ENCODE peak calls at places on chromosomes 13 and 19, in five cellular contexts. V is GM12878, E is H1, U is K562, O is HepG2. X is an unnamed sample.

GRCh38 chr13:20401958-20402856 is 123.5 kb downstream of the CRYL1 start:
- DNase-seq in E (no peak), U (no peak), O (no peak), V (no peak), X (no peak)

GRCh38 chr13:95710313-95710712 is 33.4 kb downstream of the DNAJC3 start:
- DNase-seq in O (no peak), V (no peak), E (no peak), U (no peak), X (no peak)

GRCh38 chr19:35754365-35755139 is 2.3 kb downstream of the HSPB6 start:
- DNase-seq in E (no peak), O (no peak), V (no peak), U (no peak), X (no peak)

GRCh38 chr19:18593367-18594095 is 4.9 kb downstream of the REX1BD start:
- DNase-seq in E (no peak), V (no peak), O (no peak), U (peak), X (peak)

GRCh38 chr19:28493881-28494280 is 719.1 kb downstream of the UQCRFS1 start:
- DNase-seq in O (no peak), E (no peak), U (no peak), V (no peak), X (no peak)

GRCh38 chr13:40599146-40599545 is 67.3 kb downstream of the FOXO1 start:
- DNase-seq in E (no peak), O (no peak), V (no peak), U (no peak), X (no peak)

GRCh38 chr19:17902701-17903100 is 30.1 kb upstream of the CCDC124 start:
- DNase-seq in O (no peak), E (no peak), V (no peak), U (no peak), X (no peak)

GRCh38 chr19:18657590-18658365 is 20.9 kb downstream of the KLHL26 start:
- DNase-seq in E (no peak), O (no peak), U (peak), V (no peak), X (peak)

GRCh38 chr19:17160908-17161307 is 54.2 kb upstream of the USE1 start:
- DNase-seq in E (no peak), O (no peak), U (no peak), V (no peak), X (no peak)

GRCh38 chr19:40721140-40721486 is 4.2 kb downstream of the ITPKC start:
- DNase-seq in E (no peak), U (no peak), O (no peak), V (no peak), X (no peak)

GRCh38 chr13:83622422-83622784 is 259.9 kb downstream of the SLITRK1 start:
- DNase-seq in E (no peak), O (no peak), V (no peak), U (no peak), X (no peak)

GRCh38 chr13:40221460-40222201 is 444.8 kb downstream of the FOXO1 start:
- DNase-seq in O (peak), V (no peak), E (no peak), U (no peak), X (no peak)

GRCh38 chr13:66159526-66159925 is 1070.6 kb downstream of the PCDH9 start:
- DNase-seq in E (no peak), U (no peak), V (no peak), O (no peak), X (no peak)

GRCh38 chr13:84651288-84651687 is 769.0 kb upstream of the SLITRK1 start:
- DNase-seq in U (no peak), V (no peak), E (no peak), O (peak), X (no peak)

GRCh38 chr19:17952041-17952976 is 14.6 kb upstream of the KCNN1 start:
- DNase-seq in U (peak), O (no peak), E (peak), V (no peak), X (peak)

GRCh38 chr19:1756264-1756663 is 3.0 kb downstream of the ONECUT3 start:
- DNase-seq in V (no peak), E (no peak), U (no peak), O (no peak), X (no peak)

GRCh38 chr19:30528919-30529318 is 156.7 kb downstream of the ZNF536 start:
- DNase-seq in E (no peak), O (no peak), V (no peak), U (no peak), X (no peak)

GRCh38 chr13:69485991-69486592 is 621.5 kb upstream of the ATXN8OS start:
- DNase-seq in U (no peak), E (no peak), V (no peak), O (no peak), X (no peak)

GRCh38 chr13:44403720-44404063 is 30.1 kb downstream of the SERP2 start:
- DNase-seq in E (no peak), O (no peak), U (no peak), V (no peak), X (no peak)

GRCh38 chr13:42760949-42761348 is 20.4 kb upstream of the FAM216B start:
- DNase-seq in V (no peak), U (no peak), O (no peak), E (no peak), X (no peak)

GRCh38 chr19:35048911-35049411 is 7.4 kb downstream of the HPN start:
- DNase-seq in O (no peak), U (no peak), E (no peak), V (no peak), X (no peak)

GRCh38 chr13:42720116-42720857 is 61.1 kb upstream of the FAM216B start:
- DNase-seq in E (no peak), U (no peak), V (peak), O (peak), X (no peak)

GRCh38 chr19:7926727-7927604 is 1.0 kb upstream of the CTXN1 start:
- DNase-seq in O (no peak), E (no peak), U (no peak), V (no peak), X (peak)

GRCh38 chr19:49689133-49690072 is at the start of gene ADM5:
- DNase-seq in U (no peak), V (no peak), E (peak), O (no peak), X (peak)

GRCh38 chr13:25922373-25922772 is 129.4 kb downstream of the SHISA2 start:
- DNase-seq in V (no peak), E (no peak), U (no peak), O (no peak), X (no peak)

GRCh38 chr13:27839809-27840467 is 47.7 kb downstream of the GSX1 start:
- DNase-seq in O (no peak), E (no peak), U (no peak), V (no peak), X (no peak)

GRCh38 chr13:23679214-23679613 is 109.0 kb downstream of the TNFRSF19 start:
- DNase-seq in E (no peak), O (no peak), V (no peak), U (no peak), X (no peak)

GRCh38 chr13:45575146-45575829 is 40.3 kb downstream of the ERICH6B start:
- DNase-seq in O (no peak), E (no peak), U (no peak), V (no peak), X (no peak)

GRCh38 chr13:28494537-28494860 is 429 bp downstream of the FLT1 start:
- DNase-seq in V (no peak), O (no peak), U (no peak), E (no peak), X (no peak)

GRCh38 chr19:47726467-47726866 is 13.2 kb downstream of the EHD2 start:
- DNase-seq in U (no peak), E (no peak), O (no peak), V (no peak), X (no peak)

GRCh38 chr13:65593298-65593874 is 1636.8 kb downstream of the PCDH9 start:
- DNase-seq in E (no peak), U (no peak), O (no peak), V (no peak), X (no peak)

GRCh38 chr13:93603043-93603442 is 376.4 kb downstream of the GPC6 start:
- DNase-seq in V (no peak), U (no peak), O (no peak), E (no peak), X (no peak)

GRCh38 chr13:109816112-109816978 is 30.0 kb upstream of the IRS2 start:
- DNase-seq in V (no peak), U (no peak), E (no peak), O (no peak), X (no peak)

GRCh38 chr19:1374250-1374577 is 9.5 kb upstream of the NDUFS7 start:
- DNase-seq in V (no peak), O (peak), E (no peak), U (no peak), X (no peak)

DNA sequence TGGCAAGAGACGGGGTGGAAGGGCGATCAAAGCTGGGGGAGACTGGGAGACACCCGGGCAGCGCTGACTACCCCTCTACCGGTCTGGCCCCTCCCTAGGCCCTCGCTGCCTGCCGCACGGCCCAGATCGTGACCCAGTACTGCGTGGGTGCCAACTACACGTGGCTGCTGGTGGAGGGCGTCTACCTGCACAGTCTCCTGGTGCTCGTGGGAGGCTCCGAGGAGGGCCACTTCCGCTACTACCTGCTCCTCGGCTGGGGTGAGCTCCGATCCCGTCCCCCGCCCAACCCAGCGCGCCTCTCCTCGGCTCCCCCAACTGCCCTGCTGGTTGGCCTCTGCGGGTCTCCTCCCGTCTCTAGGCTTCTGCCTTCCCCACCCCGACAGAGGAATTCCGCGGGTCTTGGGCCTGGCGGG is 8.8 kb downstream of the GIPR start:
- DNase-seq in U (no peak), V (no peak), O (no peak), E (peak), X (no peak)
- TF ChIP-seq CHD2 in U (no peak), V (no peak), O (no peak), E (no peak), X (no peak)

GRCh38 chr13:73602295-73602694 is 531.9 kb downstream of the KLF12 start:
- DNase-seq in U (no peak), O (peak), V (no peak), E (no peak), X (no peak)

GRCh38 chr13:73601708-73602107 is 532.5 kb downstream of the KLF12 start:
- DNase-seq in U (no peak), V (no peak), O (no peak), E (no peak), X (no peak)

GRCh38 chr13:73599232-73600128 is 534.7 kb downstream of the KLF12 start:
- DNase-seq in V (no peak), U (no peak), E (no peak), O (no peak), X (no peak)

GRCh38 chr13:73596382-73596781 is 537.6 kb downstream of the KLF5 start:
- DNase-seq in E (no peak), V (no peak), U (no peak), O (no peak), X (no peak)

DNA sequence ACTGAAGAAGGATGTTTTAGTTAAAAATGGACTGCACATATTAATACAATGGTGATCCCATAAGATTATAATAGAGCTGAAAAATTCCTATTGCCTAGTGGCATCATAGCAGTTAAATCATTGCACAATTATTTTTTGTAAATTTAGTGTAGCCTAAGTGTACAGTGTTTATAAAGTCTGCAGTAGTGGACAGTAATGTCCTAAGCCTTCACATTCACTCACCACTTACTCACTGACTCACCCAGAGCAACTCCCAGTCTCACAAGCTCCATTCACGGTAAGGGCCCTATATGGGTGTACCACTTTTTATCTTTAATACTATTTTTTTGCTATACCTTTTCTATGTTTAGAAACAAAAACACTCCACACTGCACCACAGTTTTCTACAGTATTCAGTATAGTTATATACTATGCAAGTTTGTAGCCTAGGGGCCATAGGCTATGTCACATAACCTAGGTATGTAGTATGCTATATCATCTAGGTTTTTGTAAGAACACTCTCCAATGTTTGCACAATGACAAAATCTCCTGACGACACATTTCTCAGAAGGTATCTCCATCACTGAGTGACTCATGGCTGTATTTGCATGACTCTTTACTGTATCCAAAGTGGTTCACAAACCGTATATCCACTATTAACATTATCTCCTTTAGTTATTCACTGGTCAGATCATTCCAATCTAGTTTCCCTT is 536.0 kb downstream of the KLF12 start:
- DNase-seq in E (no peak), V (no peak), U (no peak), O (no peak), X (no peak)
- TF ChIP-seq SIN3A in E (no peak), V (no peak), U (no peak), O (no peak), X (no peak)

GRCh38 chr19:42246143-42246868 is 3.9 kb upstream of the GSK3A start:
- DNase-seq in E (peak), O (no peak), V (no peak), U (peak), X (peak)
- TF ChIP-seq CHD2 in E (no peak), O (no peak), V (no peak), U (no peak), X (no peak)

DNA sequence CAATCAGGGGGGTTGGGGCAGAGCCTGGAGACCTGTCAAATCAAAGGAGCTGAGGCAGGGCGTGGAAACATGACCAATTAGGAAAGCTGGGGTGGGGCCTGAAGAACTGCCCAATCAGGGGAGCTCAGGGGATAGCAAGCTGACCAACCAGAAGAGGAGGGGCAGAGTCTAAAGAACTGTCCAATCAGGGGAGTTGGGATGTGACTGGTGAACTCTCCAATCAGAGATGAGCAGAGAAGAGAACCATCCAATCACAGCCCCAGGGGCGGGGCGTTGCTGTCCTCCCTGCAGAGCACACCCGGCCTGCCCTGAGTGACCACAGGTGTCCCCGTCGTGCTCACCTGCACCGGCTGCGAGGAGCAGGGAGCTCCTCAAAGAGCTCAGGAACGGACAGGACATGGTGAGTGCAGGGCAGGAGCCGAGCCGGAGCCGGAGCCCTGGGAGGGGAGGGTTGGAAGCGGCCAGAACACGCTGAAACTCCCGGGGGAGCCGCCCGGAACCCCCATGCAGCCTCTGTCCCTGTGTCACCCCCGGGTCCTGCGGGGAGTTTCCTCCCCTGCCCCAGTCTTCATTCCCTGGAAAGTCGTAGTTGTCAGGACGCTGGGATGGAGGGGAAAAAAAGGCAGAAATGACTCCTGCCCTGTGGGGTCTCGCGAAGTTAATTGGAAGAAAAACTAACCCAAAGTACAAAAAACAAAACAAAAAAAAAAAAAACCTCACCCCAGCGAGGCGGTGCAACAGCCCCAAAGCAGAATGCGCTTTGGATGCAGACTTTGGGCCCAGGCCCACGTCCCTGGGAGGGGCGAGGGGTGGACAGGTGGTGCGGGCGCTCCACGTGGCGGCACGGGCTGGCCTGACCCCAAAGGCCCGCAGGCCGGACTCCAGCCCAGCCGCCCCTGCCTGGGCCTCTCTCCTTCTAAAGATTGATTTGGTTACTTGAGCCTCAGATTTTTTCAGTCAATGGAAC is at the start of gene ZNF556:
- DNase-seq in O (peak), E (no peak), V (no peak), U (peak), X (peak)
- TF ChIP-seq SIN3A in O (peak), E (no peak), V (no peak), U (no peak), X (no peak)